ENCODE peak calls at places on chromosomes 1 and 21, in seven cellular contexts. T is GM12878, C is vagina, R is body of pancreas, M is GM12892, S is stomach, I is heart left ventricle. G is an unnamed sample.

GRCh38 chr1:7374761-7375160 is 396.3 kb upstream of the VAMP3 start:
- DNase-seq in T (no peak), C (peak), R (no peak), M (no peak), S (peak), I (no peak), G (no peak)

GRCh38 chr1:58921342-58921741 is 137.5 kb upstream of the JUN start:
- DNase-seq in T (no peak), C (no peak), R (no peak), M (no peak), S (no peak), I (no peak), G (no peak)

GRCh38 chr1:24908591-24909259 is 21.4 kb downstream of the RUNX3 start:
- DNase-seq in T (no peak), C (no peak), R (no peak), M (peak), S (no peak), I (no peak), G (no peak)

GRCh38 chr1:66840929-66841328 is 39.9 kb upstream of the INSL5 start:
- DNase-seq in T (no peak), C (no peak), R (no peak), M (no peak), S (no peak), I (no peak), G (no peak)

GRCh38 chr21:33025471-33026298 is at the start of gene OLIG2:
- DNase-seq in T (no peak), C (no peak), R (no peak), M (no peak), S (no peak), I (no peak), G (no peak)

GRCh38 chr1:28926629-28927441 is 12.5 kb downstream of the EPB41 start:
- DNase-seq in T (peak), C (no peak), R (no peak), M (peak), S (no peak), I (no peak), G (no peak)

GRCh38 chr1:110696818-110697217 is 22.1 kb upstream of the KCNA3 start:
- DNase-seq in T (no peak), C (no peak), R (no peak), M (no peak), S (no peak), I (no peak), G (no peak)

GRCh38 chr21:16533692-16534407 is 804.1 kb downstream of the USP25 start:
- DNase-seq in T (no peak), C (no peak), R (no peak), M (no peak), S (no peak), I (no peak), G (no peak)

GRCh38 chr1:171292799-171293198 is 21.2 kb upstream of the FMO4 start:
- DNase-seq in T (no peak), C (no peak), R (no peak), M (no peak), S (no peak), I (no peak), G (peak)

GRCh38 chr1:30176477-30176876 is 546.9 kb downstream of the MATN1 start:
- DNase-seq in T (no peak), C (no peak), R (no peak), M (no peak), S (no peak), I (no peak), G (no peak)

DNA sequence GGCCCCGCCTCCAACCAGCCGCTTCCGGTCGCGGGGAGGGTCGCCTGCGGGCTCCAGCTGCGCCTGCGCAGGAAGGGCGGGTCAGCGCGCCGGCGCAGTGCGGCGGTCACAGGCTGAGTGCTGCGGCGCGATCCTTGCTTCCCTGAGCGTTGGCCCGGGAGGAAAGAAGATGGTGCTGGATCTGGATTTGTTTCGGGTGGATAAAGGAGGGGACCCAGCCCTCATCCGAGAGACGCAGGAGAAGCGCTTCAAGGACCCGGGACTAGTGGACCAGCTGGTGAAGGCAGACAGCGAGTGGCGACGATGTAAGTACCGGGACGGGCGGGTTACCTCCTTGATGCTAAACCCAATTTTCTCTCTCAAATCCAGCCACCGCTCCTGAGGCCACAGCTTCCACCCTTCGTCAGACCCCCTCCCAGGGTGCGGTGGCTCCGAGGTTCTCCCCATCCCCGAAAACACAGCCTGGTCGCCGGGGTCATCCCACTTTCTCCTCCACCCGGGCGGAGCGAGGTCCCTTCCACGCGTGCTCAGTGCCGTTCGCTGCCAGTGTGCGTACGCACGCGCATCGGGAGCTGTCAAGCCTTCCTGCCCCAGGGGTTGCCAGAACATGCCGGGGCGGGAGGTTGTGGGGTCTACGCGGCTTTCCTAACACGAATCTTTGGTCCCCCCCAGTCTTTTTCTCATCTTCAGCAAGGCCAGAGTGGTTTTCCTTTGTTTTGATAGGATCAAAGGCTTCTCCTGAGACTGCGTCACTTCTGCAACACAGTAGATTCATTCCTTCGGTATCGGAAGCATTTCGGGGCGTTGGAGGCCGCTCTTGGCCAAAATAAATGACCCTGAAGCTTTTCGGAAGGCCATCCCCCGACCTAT is at the start of gene SARS1:
- DNase-seq in T (peak), C (no peak), R (peak), M (peak), S (peak), I (peak), G (peak)
- TF ChIP-seq POLR2A in T (peak), C (no peak), R (peak), M (peak), S (peak), I (no peak), G (peak)

GRCh38 chr1:222390181-222390580 is 157.7 kb downstream of the HHIPL2 start:
- DNase-seq in T (no peak), C (no peak), R (no peak), M (no peak), S (no peak), I (no peak), G (no peak)

GRCh38 chr1:222394224-222394623 is 153.7 kb downstream of the HHIPL2 start:
- DNase-seq in T (no peak), C (no peak), R (no peak), M (no peak), S (no peak), I (no peak), G (no peak)

GRCh38 chr1:222387020-222387816 is 160.7 kb downstream of the HHIPL2 start:
- DNase-seq in T (no peak), C (no peak), R (no peak), M (no peak), S (no peak), I (no peak), G (no peak)

GRCh38 chr1:222392571-222392970 is 155.3 kb downstream of the HHIPL2 start:
- DNase-seq in T (no peak), C (no peak), R (no peak), M (no peak), S (no peak), I (no peak), G (no peak)
- TF ChIP-seq POLR2A in T (no peak), C (no peak), R (no peak), M (no peak), S (no peak), I (no peak), G (no peak)

DNA sequence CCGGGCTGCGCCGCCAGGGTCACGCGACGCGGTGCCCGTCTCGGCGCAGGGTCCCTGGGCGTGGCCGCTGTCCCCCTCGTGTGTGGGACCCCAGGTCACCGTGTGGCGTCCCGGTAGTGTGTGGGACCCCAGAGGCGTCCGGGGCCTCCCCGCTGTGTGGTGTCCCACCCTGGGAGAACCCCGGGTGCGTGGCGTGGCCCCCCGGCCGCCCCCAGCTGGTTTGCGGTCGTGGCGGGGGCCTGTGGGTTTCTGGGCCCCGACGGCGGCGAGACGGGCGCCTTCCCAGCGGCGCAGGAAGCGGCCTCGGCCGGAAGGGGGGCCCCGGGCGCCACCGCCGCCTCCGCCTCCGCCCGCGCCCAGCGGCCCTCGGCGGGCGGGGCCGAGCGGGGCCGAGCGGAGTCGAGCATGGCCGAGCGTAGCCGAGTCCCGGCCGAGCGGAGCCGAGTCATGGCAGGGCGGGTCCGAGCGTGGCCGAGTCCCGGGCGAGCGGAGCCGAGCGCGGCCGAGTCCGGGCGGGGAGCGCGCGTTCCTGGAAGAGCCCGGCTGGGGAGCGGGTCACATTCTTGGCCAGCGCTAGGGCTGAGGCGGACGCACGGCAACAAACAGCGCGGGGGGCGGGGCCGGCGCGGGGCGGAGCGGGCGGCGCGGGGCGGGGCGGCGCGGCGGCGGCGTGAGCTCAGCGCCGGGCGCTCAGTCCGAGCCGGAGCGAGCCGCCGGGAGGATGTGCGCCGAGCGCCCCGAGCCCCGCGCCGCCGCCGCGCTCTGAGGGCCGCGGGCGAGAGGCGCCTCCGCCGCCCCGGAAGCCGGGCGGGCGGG is 570 bp upstream of the SKI start:
- DNase-seq in T (peak), C (no peak), R (peak), M (peak), S (peak), I (peak), G (peak)
- TF ChIP-seq POLR2A in T (peak), C (no peak), R (peak), M (no peak), S (no peak), I (peak), G (peak)

GRCh38 chr1:168980180-168980579 is 126.3 kb upstream of the ATP1B1 start:
- DNase-seq in T (no peak), C (no peak), R (no peak), M (no peak), S (no peak), I (no peak), G (no peak)
- TF ChIP-seq POLR2A in T (no peak), C (no peak), R (no peak), M (no peak), S (no peak), I (no peak), G (no peak)

GRCh38 chr1:107965112-107965991 is at the start of gene VAV3:
- DNase-seq in T (no peak), C (no peak), R (peak), M (peak), S (peak), I (peak), G (no peak)
- TF ChIP-seq POLR2A in T (no peak), C (no peak), R (peak), M (no peak), S (no peak), I (no peak), G (no peak)

GRCh38 chr1:1045129-1045528 is 25.2 kb downstream of the AGRN start:
- DNase-seq in T (no peak), C (no peak), R (no peak), M (no peak), S (no peak), I (no peak), G (no peak)
- TF ChIP-seq POLR2A in T (no peak), C (no peak), R (no peak), M (no peak), S (no peak), I (no peak), G (no peak)

GRCh38 chr1:244234009-244234643 is 183.0 kb downstream of the ZBTB18 start:
- DNase-seq in T (no peak), C (no peak), R (no peak), M (no peak), S (no peak), I (no peak), G (no peak)
- TF ChIP-seq POLR2A in T (no peak), C (no peak), R (no peak), M (no peak), S (no peak), I (no peak), G (no peak)

DNA sequence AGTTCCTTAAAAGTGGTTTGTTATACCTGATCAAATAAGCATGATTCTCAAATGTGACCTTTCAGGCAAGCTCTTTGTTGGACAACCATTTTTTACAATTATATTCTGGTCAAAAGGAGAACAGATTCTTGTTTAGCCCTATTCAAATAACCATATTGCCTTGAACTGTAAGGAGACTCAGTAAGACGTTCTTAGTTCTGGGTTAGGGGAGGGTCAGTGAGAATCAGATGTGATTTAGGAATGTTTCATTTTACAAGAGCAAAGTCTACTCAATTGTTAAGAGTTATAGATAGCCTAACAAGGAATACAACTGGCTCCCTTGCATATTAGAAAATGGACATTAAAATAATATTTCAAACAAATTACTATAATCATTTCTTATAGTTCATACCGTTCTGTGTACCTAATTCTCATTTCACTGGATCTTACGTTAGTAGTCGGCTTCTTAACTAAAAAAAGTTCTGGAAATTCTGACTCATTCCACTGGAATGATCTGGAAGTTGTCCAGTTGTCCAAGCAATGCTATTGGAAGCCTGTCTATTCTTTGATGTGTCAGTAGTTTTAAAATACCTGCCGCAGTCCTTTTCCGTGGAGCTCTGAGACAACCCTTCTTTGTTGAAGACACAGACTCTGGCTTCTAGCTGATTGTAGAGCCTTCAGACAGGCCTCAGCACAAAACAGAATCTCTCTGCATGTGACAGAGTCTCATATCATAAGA is 88.8 kb downstream of the MAST2 start:
- DNase-seq in T (no peak), C (no peak), R (peak), M (no peak), S (no peak), I (peak), G (no peak)
- TF ChIP-seq POLR2A in T (no peak), C (no peak), R (no peak), M (no peak), S (no peak), I (no peak), G (no peak)

DNA sequence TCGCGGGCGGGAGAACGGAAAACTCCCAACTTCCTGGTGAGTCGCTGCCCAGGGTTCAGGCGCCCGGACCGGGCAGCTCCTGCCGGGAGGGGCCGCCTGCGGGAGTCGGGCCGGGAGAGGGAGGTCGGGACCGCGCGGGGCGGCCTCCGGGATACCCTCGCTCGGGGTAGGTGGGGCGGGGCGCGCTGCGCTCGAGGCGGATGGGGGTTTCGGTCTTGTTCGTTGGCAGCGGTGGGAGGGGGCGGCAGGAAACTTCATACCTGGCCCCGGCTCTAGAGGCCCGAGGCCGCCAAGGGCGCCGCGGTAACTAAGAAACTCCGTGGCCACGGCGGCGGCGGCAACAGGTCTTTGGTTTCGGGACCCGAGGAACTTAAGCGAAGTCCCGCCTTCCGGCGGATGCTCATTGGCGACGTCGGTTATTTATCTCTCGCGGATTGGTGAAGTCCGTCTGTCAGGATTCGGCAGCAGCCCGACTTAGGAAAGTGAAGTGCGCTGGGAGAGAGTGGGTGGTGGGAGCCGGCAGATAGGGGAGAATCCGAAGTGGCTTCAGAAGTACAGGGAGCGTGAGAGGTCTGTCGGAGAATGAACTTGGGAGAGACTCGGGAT is 546 bp downstream of the NEK7 start:
- DNase-seq in T (no peak), C (no peak), R (peak), M (peak), S (peak), I (peak), G (peak)
- TF ChIP-seq POLR2A in T (peak), C (no peak), R (peak), M (no peak), S (peak), I (no peak), G (no peak)

GRCh38 chr1:211730347-211730746 is 54.9 kb upstream of the NEK2 start:
- DNase-seq in T (no peak), C (no peak), R (no peak), M (no peak), S (no peak), I (no peak), G (no peak)

GRCh38 chr1:211729238-211729637 is 53.8 kb upstream of the NEK2 start:
- DNase-seq in T (no peak), C (no peak), R (no peak), M (no peak), S (no peak), I (no peak), G (no peak)

GRCh38 chr1:211723273-211723672 is 47.9 kb upstream of the NEK2 start:
- DNase-seq in T (no peak), C (no peak), R (no peak), M (no peak), S (no peak), I (no peak), G (no peak)

GRCh38 chr1:211724711-211725196 is 49.3 kb upstream of the NEK2 start:
- DNase-seq in T (no peak), C (no peak), R (peak), M (no peak), S (no peak), I (no peak), G (no peak)

GRCh38 chr1:211726467-211726866 is 51.0 kb upstream of the NEK2 start:
- DNase-seq in T (no peak), C (no peak), R (no peak), M (no peak), S (no peak), I (no peak), G (no peak)
- TF ChIP-seq POLR2A in T (no peak), C (no peak), R (no peak), M (no peak), S (no peak), I (no peak), G (no peak)